ENCODE peak calls at places on chromosomes 1 and 21, in four cellular contexts. B is mesendoderm, E is IMR-90, M is neuronal stem cell. T is an unnamed sample.

GRCh38 chr1:94247146-94248094 is 10.0 kb upstream of the ARHGAP29 start:
- DNase-seq in B (peak), E (peak), M (peak), T (peak)

GRCh38 chr1:214548988-214549387 is 2.4 kb downstream of the PTPN14 start:
- DNase-seq in B (no peak), E (peak), M (no peak), T (peak)

GRCh38 chr1:22044690-22045420 is 7.7 kb upstream of the CDC42 start:
- DNase-seq in B (no peak), E (peak), M (no peak), T (no peak)

GRCh38 chr1:51623450-51623849 is 6.6 kb downstream of the OSBPL9 start:
- DNase-seq in B (no peak), E (no peak), M (no peak), T (no peak)

GRCh38 chr21:43020771-43021170 is 46.4 kb downstream of the PKNOX1 start:
- DNase-seq in B (no peak), E (no peak), M (no peak), T (no peak)

GRCh38 chr1:179087665-179088064 is 5.8 kb downstream of the TOR3A start:
- DNase-seq in B (peak), E (no peak), M (no peak), T (no peak)

GRCh38 chr1:76832521-76832920 is 34.8 kb upstream of the ST6GALNAC5 start:
- DNase-seq in B (no peak), E (no peak), M (no peak), T (no peak)

GRCh38 chr1:161420763-161421455 is 53.2 kb upstream of the CFAP126 start:
- DNase-seq in B (peak), E (peak), M (no peak), T (peak)

GRCh38 chr1:35049116-35049515 is 17.4 kb upstream of the ZMYM6 start:
- DNase-seq in B (no peak), E (no peak), M (no peak), T (peak)

GRCh38 chr1:115781343-115781742 is 12.8 kb upstream of the CASQ2 start:
- DNase-seq in B (no peak), E (no peak), M (no peak), T (peak)

GRCh38 chr1:201702936-201703335 is 126.0 kb upstream of the IPO9 start:
- DNase-seq in B (peak), E (peak), M (no peak), T (peak)

GRCh38 chr1:64282353-64282752 is 78.9 kb downstream of the UBE2U start:
- DNase-seq in B (peak), E (no peak), M (no peak), T (no peak)

DNA sequence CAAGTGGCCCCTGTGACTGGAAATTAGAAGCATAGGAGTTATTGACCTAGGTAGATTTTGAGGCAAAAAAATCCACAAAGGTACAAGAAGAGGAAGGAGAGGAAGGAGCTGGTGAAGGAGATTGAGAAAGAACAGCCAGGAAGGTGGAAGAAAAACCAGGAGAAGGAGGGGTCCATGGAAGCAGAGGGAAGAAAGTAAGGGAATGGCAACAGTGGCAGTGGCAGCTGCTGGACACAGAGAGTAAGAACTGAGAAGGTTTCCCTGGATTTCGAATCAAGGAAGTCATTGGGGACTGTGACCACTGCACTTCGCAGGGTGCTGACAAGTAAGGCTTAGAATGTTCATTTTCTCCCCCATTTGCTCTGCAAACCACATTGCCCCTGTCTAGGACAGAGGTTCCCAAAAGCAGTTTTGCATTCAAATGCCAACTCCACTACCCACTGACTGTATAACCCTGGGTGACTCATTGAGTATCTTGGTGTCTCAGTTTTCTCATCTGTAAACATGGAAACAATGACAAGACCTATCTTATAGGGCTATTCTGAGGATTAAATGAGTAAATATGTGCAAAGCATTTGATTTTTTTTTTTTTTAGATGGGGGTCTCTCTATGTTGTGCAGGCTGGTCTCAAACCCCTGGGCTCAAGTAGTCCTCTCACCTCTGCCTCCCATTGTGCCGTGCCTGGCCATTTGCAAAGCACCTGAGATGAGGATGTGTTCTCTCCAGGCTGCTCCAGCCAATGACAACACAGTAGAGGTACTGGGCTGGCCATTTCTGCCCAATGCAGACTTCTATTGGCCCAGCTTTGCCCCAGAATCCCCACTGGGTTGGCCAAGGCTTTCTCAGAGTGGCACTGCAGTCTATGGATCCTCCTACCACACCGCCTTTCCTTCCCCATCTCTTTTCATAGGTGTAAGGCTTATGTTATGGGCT is 9.3 kb upstream of the CAPN2 start:
- DNase-seq in B (no peak), E (peak), M (no peak), T (peak)
- H2BK120ac ChIP-seq in B (no peak), E (peak), M (no peak), T (peak)

GRCh38 chr1:31785020-31785946 is 21.1 kb upstream of the ADGRB2 start:
- DNase-seq in B (no peak), E (no peak), M (no peak), T (no peak)
- H2AK5ac ChIP-seq in B (peak), E (no peak), M (peak), T (no peak)

DNA sequence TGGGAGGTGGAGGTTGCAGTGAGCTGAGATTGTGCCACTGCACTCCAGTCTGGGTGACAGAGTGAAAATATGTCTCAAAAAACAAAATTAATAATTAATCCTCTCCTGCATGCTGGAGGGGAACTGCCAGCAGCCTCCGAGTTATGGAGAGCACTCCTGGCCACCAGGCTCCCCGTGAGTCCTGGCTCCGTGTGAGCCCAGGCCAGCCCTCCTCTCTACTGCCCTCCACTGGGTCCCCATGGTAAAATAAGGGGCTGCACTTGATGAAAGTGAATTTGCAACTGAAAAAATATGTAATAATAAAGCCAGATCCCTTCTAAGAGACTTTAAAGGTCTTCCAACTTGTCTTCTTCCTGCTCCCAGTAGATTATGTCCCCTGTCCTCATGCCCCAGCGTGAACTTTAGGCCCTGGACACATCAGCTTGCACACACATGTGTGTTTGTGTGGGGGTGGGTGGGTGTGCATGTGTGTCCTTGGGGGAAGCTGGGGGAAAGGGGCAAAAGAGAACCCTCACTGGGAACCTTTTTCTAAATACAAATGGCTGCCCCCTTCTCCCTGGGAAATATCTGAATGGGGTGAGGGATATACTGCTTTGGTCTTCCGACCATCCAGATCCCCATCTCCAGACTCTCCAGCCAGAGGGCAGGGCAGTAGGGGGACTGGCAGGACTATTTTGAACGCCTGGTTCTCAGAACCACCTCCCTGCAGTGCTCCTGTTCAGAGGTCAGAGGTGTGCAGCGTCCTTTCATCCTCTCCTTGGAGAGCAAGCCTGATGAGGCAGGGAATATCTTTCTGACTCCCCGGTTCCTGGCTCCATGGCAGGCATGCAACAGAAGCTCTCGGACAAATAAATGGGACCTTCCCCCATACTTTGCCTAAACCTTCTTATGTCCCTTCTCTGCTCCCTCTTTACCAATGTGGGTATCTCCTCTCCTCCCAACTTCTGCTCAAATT is 26.2 kb downstream of the NEK2 start:
- DNase-seq in B (no peak), E (peak), M (no peak), T (peak)
- H4K8ac ChIP-seq in B (no peak), E (no peak), M (no peak), T (no peak)

DNA sequence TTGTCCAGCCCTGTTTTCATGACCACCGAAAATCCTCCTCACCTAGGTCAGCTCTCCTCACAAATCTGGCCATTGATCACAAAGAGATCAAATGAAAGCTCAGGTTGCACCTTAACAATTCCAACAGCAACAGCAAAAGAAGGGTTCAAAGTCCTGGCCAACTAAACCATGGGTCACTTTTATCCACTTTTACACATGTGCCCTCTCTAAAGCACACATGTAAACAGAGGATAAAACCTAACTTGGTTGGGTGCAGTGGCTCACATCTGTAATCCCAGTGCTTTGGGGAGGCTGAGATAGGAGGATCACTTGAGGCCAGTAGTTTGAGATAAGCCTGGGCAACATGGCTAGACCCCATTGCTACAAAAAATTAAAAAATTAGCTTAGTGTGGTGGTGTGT is 3.9 kb upstream of the RBM15 start:
- DNase-seq in B (no peak), E (no peak), M (no peak), T (no peak)
- H2BK120ac ChIP-seq in B (no peak), E (no peak), M (no peak), T (no peak)

GRCh38 chr21:36064085-36064460 is 3.7 kb upstream of the SETD4 start:
- DNase-seq in B (no peak), E (no peak), M (no peak), T (no peak)

GRCh38 chr21:36059823-36060158 is 535 bp downstream of the SETD4 start:
- DNase-seq in B (no peak), E (no peak), M (no peak), T (no peak)

GRCh38 chr21:36061445-36061844 is 1.1 kb upstream of the SETD4 start:
- DNase-seq in B (no peak), E (no peak), M (no peak), T (no peak)

GRCh38 chr21:36063375-36064084 is 3.2 kb upstream of the SETD4 start:
- DNase-seq in B (peak), E (no peak), M (no peak), T (no peak)

GRCh38 chr21:36060159-36060921 is at the start of gene SETD4:
- DNase-seq in B (peak), E (peak), M (peak), T (peak)
- H2AK5ac ChIP-seq in B (no peak), E (peak), M (no peak), T (peak)

GRCh38 chr1:1982379-1983232 is 21.0 kb downstream of the CFAP74 start:
- DNase-seq in B (no peak), E (no peak), M (no peak), T (no peak)

GRCh38 chr1:1978108-1978507 is 25.5 kb downstream of the CFAP74 start:
- DNase-seq in B (no peak), E (no peak), M (no peak), T (no peak)

GRCh38 chr1:1979482-1980165 is 24.0 kb downstream of the CFAP74 start:
- DNase-seq in B (no peak), E (no peak), M (no peak), T (no peak)

GRCh38 chr1:1981142-1981500 is 22.5 kb downstream of the CFAP74 start:
- DNase-seq in B (no peak), E (no peak), M (no peak), T (no peak)

DNA sequence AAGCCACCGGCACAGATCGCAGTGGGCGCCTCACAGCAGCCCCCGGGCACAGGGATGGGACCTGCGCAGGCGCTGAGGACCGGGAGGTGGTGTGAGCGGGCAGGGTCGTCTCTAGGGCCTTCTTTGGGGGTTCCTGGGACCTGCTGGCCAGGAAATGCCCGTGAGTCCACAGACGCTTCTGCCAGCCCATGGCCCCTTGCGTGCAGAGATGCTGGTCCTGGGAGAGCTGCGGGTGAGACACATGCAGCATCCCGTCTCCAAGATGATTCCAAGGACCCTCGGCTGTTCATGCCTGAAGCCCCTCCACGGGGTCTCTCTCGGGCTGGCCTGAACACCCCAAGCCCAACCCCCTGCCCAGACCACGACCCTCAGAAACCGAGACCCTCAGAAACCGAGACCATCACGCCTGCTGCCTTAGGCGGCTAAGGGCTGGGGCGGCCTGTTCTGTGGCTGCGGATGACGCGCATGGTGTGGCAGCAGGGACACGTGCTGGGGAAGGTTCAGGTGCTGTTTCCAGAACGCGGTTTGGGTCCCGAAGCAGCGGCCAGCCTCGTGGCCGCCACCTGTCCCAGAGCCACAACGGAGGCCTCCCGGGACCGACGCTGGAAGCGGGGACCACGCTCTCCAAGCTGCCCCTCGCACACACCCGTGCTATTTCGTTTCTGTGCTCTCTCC is 23.0 kb downstream of the CFAP74 start:
- DNase-seq in B (no peak), E (no peak), M (no peak), T (no peak)
- H4K8ac ChIP-seq in B (no peak), E (no peak), M (no peak), T (no peak)

GRCh38 chr1:164602480-164603093 is 43.6 kb downstream of the PBX1 start:
- DNase-seq in B (peak), E (peak), M (no peak), T (peak)
- H2BK120ac ChIP-seq in B (peak), E (peak), M (no peak), T (no peak)